ENCODE peak calls at places on chromosomes 5 and 9, in six cellular contexts. N is Peyer's patch; B is COR-L47; I is islet precursor cell; P is CD4-positive, alpha-beta T cell; J is H54. O is an unnamed sample.

GRCh38 chr9:132367613-132368305 is 13.0 kb upstream of the SETX start:
- DNase-seq in B (no peak), P (no peak), I (no peak), J (no peak), N (no peak), O (no peak)

GRCh38 chr5:78509884-78510769 is 138.4 kb downstream of the LHFPL2 start:
- DNase-seq in P (peak), B (peak), N (peak), J (no peak), I (peak), O (no peak)

GRCh38 chr5:154811653-154812465 is 38.5 kb downstream of the FAXDC2 start:
- DNase-seq in J (peak), B (peak), I (no peak), N (peak), P (peak), O (peak)

GRCh38 chr5:142432961-142433360 is 108.1 kb upstream of the SPRY4 start:
- DNase-seq in J (no peak), P (peak), I (peak), B (no peak), N (peak), O (no peak)

GRCh38 chr5:105952875-105953274 is 1717.9 kb downstream of the EFNA5 start:
- DNase-seq in P (no peak), I (no peak), B (peak), J (no peak), N (no peak), O (no peak)

GRCh38 chr5:10288600-10289213 is 19.0 kb downstream of the CMBL start:
- DNase-seq in B (peak), N (peak), P (peak), J (no peak), I (no peak), O (no peak)

GRCh38 chr9:105890046-105890822 is 195.9 kb downstream of the TMEM38B start:
- DNase-seq in N (no peak), J (no peak), I (no peak), P (no peak), B (no peak), O (no peak)

GRCh38 chr5:15499528-15500325 is at the start of gene FBXL7:
- DNase-seq in N (no peak), J (peak), P (no peak), I (peak), B (no peak), O (no peak)

GRCh38 chr5:101720033-101720432 is 576.1 kb downstream of the SLCO4C1 start:
- DNase-seq in I (no peak), N (no peak), J (no peak), B (no peak), P (no peak), O (no peak)

GRCh38 chr9:27377811-27378345 is 80.9 kb upstream of the EQTN start:
- DNase-seq in I (no peak), N (peak), J (no peak), P (no peak), B (no peak), O (no peak)

GRCh38 chr5:159092288-159092687 is 7.4 kb downstream of the EBF1 start:
- DNase-seq in P (no peak), N (no peak), J (no peak), I (no peak), B (no peak), O (no peak)

GRCh38 chr5:84292000-84292642 is 92.6 kb downstream of the EDIL3 start:
- DNase-seq in J (no peak), B (no peak), I (no peak), N (no peak), P (no peak), O (no peak)

O was measured in effector CD8-positive, alpha-beta T cell.